ENCODE peak calls at places on chromosome 9, in eight cellular contexts. R, I, Y, K, L, G, S and X are unnamed samples.

GRCh38 chr9:21708225-21708624 is 94.2 kb upstream of the MTAP start:
- DNase-seq in R (no peak), I (no peak), Y (no peak), K (peak), L (no peak), G (no peak), S (no peak), X (no peak)

GRCh38 chr9:16252631-16253030 is 617.8 kb downstream of the BNC2 start:
- DNase-seq in R (no peak), I (peak), Y (no peak), K (no peak), L (no peak), G (no peak), S (no peak), X (no peak)

GRCh38 chr9:133707761-133708122 is 30.4 kb downstream of the SARDH start:
- DNase-seq in R (no peak), I (no peak), Y (peak), K (no peak), L (no peak), G (no peak), S (no peak), X (no peak)

GRCh38 chr9:111588846-111589245 is 10.6 kb downstream of the PTGR1 start:
- DNase-seq in R (no peak), I (no peak), Y (no peak), K (no peak), L (no peak), G (no peak), S (no peak), X (no peak)

GRCh38 chr9:90343360-90343759 is 299.3 kb downstream of the DIRAS2 start:
- DNase-seq in R (no peak), I (peak), Y (no peak), K (no peak), L (no peak), G (no peak), S (no peak), X (no peak)

GRCh38 chr9:16670791-16671190 is 199.7 kb downstream of the BNC2 start:
- DNase-seq in R (no peak), I (no peak), Y (no peak), K (no peak), L (no peak), G (no peak), S (no peak), X (no peak)

GRCh38 chr9:17810728-17811634 is 232.1 kb downstream of the SH3GL2 start:
- DNase-seq in R (peak), I (peak), Y (no peak), K (peak), L (peak), G (peak), S (peak), X (no peak)

GRCh38 chr9:109910616-109911568 is 130.9 kb downstream of the PALM2AKAP2 start:
- DNase-seq in R (peak), I (peak), Y (no peak), K (peak), L (peak), G (no peak), S (no peak), X (no peak)

GRCh38 chr9:124258765-124259272 is 1.1 kb downstream of the NEK6 start:
- DNase-seq in R (no peak), I (peak), Y (no peak), K (no peak), L (no peak), G (no peak), S (no peak), X (no peak)

GRCh38 chr9:105158020-105158419 is 86.4 kb upstream of the SLC44A1 start:
- DNase-seq in R (no peak), I (no peak), Y (no peak), K (no peak), L (no peak), G (no peak), S (no peak), X (no peak)

GRCh38 chr9:117355542-117355941 is 59.3 kb downstream of the ASTN2 start:
- DNase-seq in R (no peak), I (no peak), Y (no peak), K (no peak), L (no peak), G (no peak), S (no peak), X (no peak)

GRCh38 chr9:75226403-75227139 is 138.3 kb downstream of the OSTF1 start:
- DNase-seq in R (no peak), I (no peak), Y (no peak), K (no peak), L (no peak), G (no peak), S (no peak), X (no peak)

GRCh38 chr9:79134654-79135053 is 437.1 kb upstream of the TLE4 start:
- DNase-seq in R (peak), I (peak), Y (no peak), K (peak), L (peak), G (peak), S (no peak), X (no peak)

GRCh38 chr9:112711050-112711689 is 6.7 kb downstream of the INIP start:
- DNase-seq in R (peak), I (peak), Y (no peak), K (peak), L (peak), G (peak), S (no peak), X (no peak)

GRCh38 chr9:32455738-32456137 is 70.3 kb downstream of the RIGI start:
- DNase-seq in R (no peak), I (no peak), Y (no peak), K (no peak), L (no peak), G (no peak), S (peak), X (no peak)

GRCh38 chr9:96166981-96167380 is 135.0 kb downstream of the HSD17B3 start:
- DNase-seq in R (no peak), I (no peak), Y (no peak), K (no peak), L (no peak), G (no peak), S (no peak), X (no peak)

GRCh38 chr9:114250235-114250568 is 72.7 kb upstream of the ORM1 start:
- DNase-seq in R (peak), I (no peak), Y (peak), K (peak), L (peak), G (peak), S (peak), X (peak)

GRCh38 chr9:95167998-95168397 is 149.5 kb downstream of the FANCC start:
- DNase-seq in R (peak), I (peak), Y (no peak), K (peak), L (peak), G (peak), S (peak), X (no peak)

GRCh38 chr9:75616841-75617566 is 273.5 kb upstream of the PCSK5 start:
- DNase-seq in R (no peak), I (no peak), Y (no peak), K (no peak), L (no peak), G (no peak), S (no peak), X (no peak)

GRCh38 chr9:72589684-72590555 is 68.5 kb downstream of the TMC1 start:
- DNase-seq in R (no peak), I (no peak), Y (no peak), K (peak), L (no peak), G (peak), S (no peak), X (no peak)

GRCh38 chr9:132673355-132673754 is 3.1 kb downstream of the GTF3C4 start:
- DNase-seq in R (peak), I (peak), Y (no peak), K (peak), L (peak), G (peak), S (no peak), X (no peak)

GRCh38 chr9:35338086-35338485 is 151.8 kb upstream of the RUSC2 start:
- DNase-seq in R (no peak), I (no peak), Y (no peak), K (no peak), L (no peak), G (no peak), S (no peak), X (no peak)

GRCh38 chr9:136554870-136555269 is 9.0 kb upstream of the NOTCH1 start:
- DNase-seq in R (no peak), I (no peak), Y (peak), K (no peak), L (no peak), G (no peak), S (no peak), X (no peak)

GRCh38 chr9:94120854-94121376 is 36.7 kb downstream of the PTPDC1 start:
- DNase-seq in R (no peak), I (no peak), Y (no peak), K (no peak), L (no peak), G (no peak), S (no peak), X (no peak)

GRCh38 chr9:76296561-76297276 is 97.5 kb downstream of the RFK start:
- DNase-seq in R (no peak), I (no peak), Y (no peak), K (no peak), L (no peak), G (no peak), S (no peak), X (no peak)

GRCh38 chr9:34496149-34496712 is 26.6 kb downstream of the ENHO start:
- DNase-seq in R (no peak), I (no peak), Y (no peak), K (peak), L (no peak), G (peak), S (no peak), X (no peak)

GRCh38 chr9:120394058-120394669 is 185.8 kb downstream of the CDK5RAP2 start:
- DNase-seq in R (peak), I (no peak), Y (no peak), K (peak), L (no peak), G (no peak), S (no peak), X (no peak)

GRCh38 chr9:86700601-86701000 is 246.7 kb downstream of the GAS1 start:
- DNase-seq in R (no peak), I (no peak), Y (no peak), K (peak), L (peak), G (peak), S (peak), X (no peak)

GRCh38 chr9:110049699-110050450 is 158.1 kb downstream of the C9orf152 start:
- DNase-seq in R (no peak), I (peak), Y (peak), K (peak), L (peak), G (no peak), S (peak), X (no peak)

GRCh38 chr9:88531920-88532319 is 3.1 kb upstream of the NXNL2 start:
- DNase-seq in R (no peak), I (no peak), Y (no peak), K (no peak), L (no peak), G (peak), S (no peak), X (no peak)

GRCh38 chr9:121399883-121400607 is 30.0 kb upstream of the STOM start:
- DNase-seq in R (peak), I (peak), Y (no peak), K (peak), L (peak), G (peak), S (no peak), X (no peak)

GRCh38 chr9:89632136-89633135 is 27.6 kb downstream of the GADD45G start:
- DNase-seq in R (no peak), I (no peak), Y (no peak), K (no peak), L (peak), G (no peak), S (no peak), X (no peak)

GRCh38 chr9:126797903-126798302 is 6.9 kb upstream of the ZBTB43 start:
- DNase-seq in R (no peak), I (no peak), Y (peak), K (no peak), L (no peak), G (no peak), S (no peak), X (no peak)
- TF ChIP-seq CTCF in R (no peak), I (no peak), Y (no peak), K (no peak), L (no peak), G (no peak), S (no peak), X (no peak)

GRCh38 chr9:130872912-130873503 is 23.6 kb downstream of the QRFP start:
- DNase-seq in R (no peak), I (no peak), Y (peak), K (no peak), L (no peak), G (no peak), S (peak), X (no peak)
- H3K27ac ChIP-seq in R (no peak), I (peak), Y (no peak), K (no peak), L (no peak), G (no peak), S (peak), X (peak)

DNA sequence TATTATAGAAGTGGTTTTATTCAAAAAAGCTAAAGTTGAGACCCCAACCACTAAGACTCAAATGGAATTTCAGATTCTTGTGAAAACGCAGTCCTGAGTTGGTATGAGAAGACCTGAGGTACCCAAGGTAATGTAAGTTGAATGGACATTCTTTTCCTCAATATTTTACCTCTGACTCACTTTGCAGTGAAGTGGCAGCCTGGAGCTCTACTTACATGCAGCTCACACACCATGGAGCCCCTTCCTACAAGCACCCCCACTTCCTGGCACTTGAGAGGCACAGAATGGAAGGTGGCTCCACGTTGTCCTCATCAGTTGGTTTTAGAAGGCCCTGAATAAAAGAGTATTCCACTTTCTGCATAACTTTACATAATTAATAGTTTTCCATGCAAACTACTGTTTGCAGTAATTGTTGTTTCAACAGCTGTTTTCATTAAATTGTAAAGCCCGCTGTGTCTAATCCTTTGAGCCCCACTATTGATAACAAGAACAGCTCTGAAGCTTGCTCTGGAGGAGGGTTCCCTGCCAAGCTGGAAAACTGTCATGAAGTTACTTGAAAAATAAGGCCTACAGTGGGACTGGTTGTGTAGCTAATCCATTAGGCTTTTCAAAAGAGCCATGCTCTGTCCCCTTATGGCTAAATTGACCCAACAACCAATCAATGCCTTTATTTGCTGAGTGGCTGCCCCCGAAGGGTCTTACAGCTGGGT is 102.2 kb upstream of the SPATA31D4 start:
- DNase-seq in R (no peak), I (no peak), Y (no peak), K (peak), L (no peak), G (peak), S (no peak), X (no peak)
- TF ChIP-seq CTCF in R (no peak), I (no peak), Y (no peak), K (no peak), L (no peak), G (no peak), S (no peak), X (no peak)

GRCh38 chr9:130222833-130223232 is 42.7 kb upstream of the HMCN2 start:
- DNase-seq in R (no peak), I (no peak), Y (no peak), K (no peak), L (peak), G (no peak), S (no peak), X (no peak)

GRCh38 chr9:130225071-130225470 is 40.5 kb upstream of the HMCN2 start:
- DNase-seq in R (no peak), I (no peak), Y (no peak), K (no peak), L (no peak), G (no peak), S (no peak), X (no peak)

GRCh38 chr9:130217838-130218237 is 45.6 kb downstream of the NCS1 start:
- DNase-seq in R (no peak), I (no peak), Y (no peak), K (no peak), L (no peak), G (no peak), S (no peak), X (no peak)

GRCh38 chr9:130219661-130220081 is 45.9 kb upstream of the HMCN2 start:
- DNase-seq in R (no peak), I (no peak), Y (no peak), K (no peak), L (no peak), G (no peak), S (no peak), X (no peak)

GRCh38 chr9:130220351-130220750 is 45.2 kb upstream of the HMCN2 start:
- DNase-seq in R (no peak), I (peak), Y (no peak), K (peak), L (peak), G (peak), S (peak), X (no peak)
- H3K27ac ChIP-seq in R (no peak), I (peak), Y (no peak), K (peak), L (peak), G (peak), S (no peak), X (no peak)

GRCh38 chr9:37415011-37415719 is 7.3 kb upstream of the GRHPR start:
- DNase-seq in R (peak), I (peak), Y (peak), K (peak), L (peak), G (peak), S (peak), X (peak)
- TF ChIP-seq CTCF in R (peak), I (peak), Y (peak), K (peak), L (peak), G (peak), S (peak), X (peak)

GRCh38 chr9:14941487-14941886 is 31.3 kb upstream of the FREM1 start:
- DNase-seq in R (no peak), I (no peak), Y (no peak), K (no peak), L (no peak), G (no peak), S (no peak), X (no peak)

GRCh38 chr9:14942037-14942436 is 31.8 kb upstream of the FREM1 start:
- DNase-seq in R (no peak), I (no peak), Y (no peak), K (no peak), L (peak), G (no peak), S (no peak), X (no peak)

GRCh38 chr9:14935917-14936316 is 25.7 kb upstream of the FREM1 start:
- DNase-seq in R (no peak), I (no peak), Y (no peak), K (no peak), L (peak), G (peak), S (no peak), X (no peak)

GRCh38 chr9:14935099-14935710 is 25.0 kb upstream of the FREM1 start:
- DNase-seq in R (no peak), I (no peak), Y (no peak), K (no peak), L (no peak), G (no peak), S (no peak), X (no peak)

GRCh38 chr9:14939378-14939777 is 29.1 kb upstream of the FREM1 start:
- DNase-seq in R (no peak), I (no peak), Y (no peak), K (no peak), L (no peak), G (no peak), S (no peak), X (no peak)
- H3K27ac ChIP-seq in R (no peak), I (no peak), Y (no peak), K (no peak), L (no peak), G (no peak), S (no peak), X (no peak)

GRCh38 chr9:93093449-93094293 is 2.3 kb upstream of the CARD19 start:
- DNase-seq in R (no peak), I (no peak), Y (peak), K (no peak), L (peak), G (no peak), S (peak), X (peak)
- TF ChIP-seq CTCF in R (no peak), I (no peak), Y (no peak), K (no peak), L (no peak), G (no peak), S (no peak), X (no peak)

DNA sequence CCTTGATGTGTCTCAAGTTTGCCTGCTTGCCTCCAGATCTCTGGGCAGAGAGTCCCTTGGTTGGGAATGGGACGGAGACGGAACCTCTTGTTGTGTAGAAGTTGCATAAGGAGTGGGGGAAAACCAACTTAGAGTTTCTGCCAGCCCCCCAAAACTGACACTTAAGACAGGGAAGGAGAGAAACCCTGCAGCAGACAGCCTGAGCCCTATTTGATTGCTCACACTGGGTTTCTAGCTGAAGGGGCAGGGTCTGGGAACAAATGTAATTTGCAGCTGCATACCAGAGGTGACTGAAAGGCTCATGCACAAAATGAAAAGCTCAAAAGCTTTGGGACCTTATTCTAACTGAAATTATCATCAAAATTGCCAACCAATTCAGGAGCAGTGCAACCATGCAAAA is 254.5 kb downstream of the RASEF start:
- DNase-seq in R (no peak), I (no peak), Y (no peak), K (no peak), L (no peak), G (no peak), S (no peak), X (no peak)
- H3K27ac ChIP-seq in R (no peak), I (no peak), Y (no peak), K (no peak), L (no peak), G (no peak), S (no peak), X (no peak)